ENCODE peak calls at places on chromosomes 13 and 19, in seven cellular contexts. S, K, B, G, F, I and Q are unnamed samples.
A peak's percentile ranks its signal among the peaks of the same experiment; 100 is the strongest.

GRCh38 chr13:33953781-33954180 is 135.8 kb downstream of the RFC3 start:
- DNase-seq in G (no peak), F (no peak), S (no peak), B (no peak), I (no peak), K (no peak), Q (peak; percentile 17)

GRCh38 chr13:44759723-44760360 is 183.7 kb upstream of the TSC22D1 start:
- DNase-seq in G (no peak), B (no peak), S (peak; percentile 70), I (no peak), F (peak; percentile 54), K (peak; percentile 50), Q (no peak)

GRCh38 chr19:6767357-6768235 is at the start of gene SH2D3A:
- DNase-seq in F (peak; percentile 96), B (no peak), S (peak; percentile 74), I (no peak), K (no peak), G (peak; percentile 78), Q (peak; percentile 49)

GRCh38 chr13:106033634-106034033 is 501.8 kb downstream of the EFNB2 start:
- DNase-seq in B (no peak), I (no peak), G (no peak), F (peak; percentile 23), S (no peak), K (peak; percentile 47), Q (peak; percentile 86)

GRCh38 chr13:27667946-27668345 is 46.3 kb downstream of the POLR1D start:
- DNase-seq in S (peak; percentile 52), B (no peak), I (no peak), G (no peak), F (no peak), K (no peak), Q (peak; percentile 21)

GRCh38 chr13:27035892-27036235 is 135.7 kb downstream of the USP12 start:
- DNase-seq in F (no peak), B (no peak), S (no peak), I (no peak), K (peak; percentile 54), G (no peak), Q (peak; percentile 24)

GRCh38 chr13:31786011-31786410 is 46.7 kb downstream of the RXFP2 start:
- DNase-seq in S (no peak), F (no peak), I (no peak), K (no peak), B (no peak), G (no peak), Q (no peak)

GRCh38 chr19:14768001-14768400 is 10.4 kb downstream of the ADGRE2 start:
- DNase-seq in G (no peak), K (no peak), S (no peak), B (no peak), I (no peak), F (no peak), Q (no peak)

GRCh38 chr13:88623150-88623549 is 952.0 kb downstream of the SLITRK5 start:
- DNase-seq in I (no peak), F (no peak), G (no peak), S (no peak), B (no peak), K (no peak), Q (no peak)

GRCh38 chr13:106372199-106373160 is 163.0 kb downstream of the EFNB2 start:
- DNase-seq in S (no peak), G (no peak), I (no peak), B (no peak), F (no peak), K (peak; percentile 80), Q (peak; percentile 48)

GRCh38 chr19:48290341-48290922 is 20.6 kb downstream of the ZNF114 start:
- DNase-seq in K (peak; percentile 81), G (no peak), S (no peak), F (peak; percentile 64), I (no peak), B (no peak), Q (peak; percentile 25)

DNA sequence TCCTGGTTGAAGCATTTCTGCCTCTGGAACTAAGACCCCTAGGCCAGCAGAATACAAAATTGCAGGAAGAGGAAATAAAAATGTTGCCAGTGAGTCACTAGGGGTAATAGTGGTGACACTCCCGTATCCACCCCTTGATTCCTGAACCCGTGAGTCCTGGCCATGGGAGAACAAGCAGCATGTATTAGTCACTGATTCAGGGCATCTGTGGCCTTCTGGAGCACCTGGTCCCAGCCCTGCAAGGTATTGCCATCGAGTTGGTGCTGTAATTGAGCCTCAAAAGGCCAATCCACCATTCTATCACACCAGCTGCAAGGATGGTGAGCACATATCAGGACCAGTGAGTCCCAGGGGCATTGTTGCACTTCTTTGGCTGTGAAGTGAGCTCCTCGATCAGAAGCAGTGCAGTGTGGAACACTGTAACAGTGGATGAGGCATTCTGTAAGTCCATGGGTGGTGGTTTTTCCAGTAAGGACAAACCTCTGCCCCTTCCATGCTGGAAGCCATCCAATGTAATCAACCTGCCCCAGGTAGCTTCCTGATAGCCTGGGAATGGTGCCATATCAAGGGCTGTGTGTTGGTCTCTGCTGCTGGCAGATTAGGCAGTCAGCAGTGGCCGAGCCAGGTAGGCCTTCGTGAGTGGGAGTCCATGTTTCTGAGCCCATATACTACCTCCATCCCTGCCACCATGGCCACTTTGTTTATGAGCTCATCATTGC is 39.6 kb downstream of the C1QTNF9 start:
- DNase-seq in B (no peak), G (no peak), K (no peak), I (no peak), S (no peak), F (peak; percentile 26), Q (no peak)
- H3K4me3 ChIP-seq in B (no peak overlapping the region), G (no peak overlapping the region), K (no peak overlapping the region), I (no peak overlapping the region), S (no peak overlapping the region), F (no peak overlapping the region), Q (no peak overlapping the region)

GRCh38 chr13:77810430-77810829 is 108.2 kb downstream of the EDNRB start:
- DNase-seq in F (no peak), B (no peak), I (no peak), S (no peak), K (peak; percentile 8), G (no peak), Q (peak; percentile 37)
- TF ChIP-seq CTCF in F (peak; percentile 27), B (no peak), I (no peak), S (peak; percentile 22), K (peak; percentile 35), G (no peak), Q (peak; percentile 22)

GRCh38 chr13:24688901-24689300 is 8.7 kb downstream of the ATP12A start:
- DNase-seq in K (no peak), S (peak; percentile 15), B (no peak), I (no peak), G (no peak), F (no peak), Q (no peak)

GRCh38 chr13:24685314-24685713 is 5.1 kb downstream of the ATP12A start:
- DNase-seq in S (no peak), B (no peak), I (no peak), K (no peak), G (no peak), F (no peak), Q (no peak)

GRCh38 chr13:24684600-24684998 is 4.4 kb downstream of the ATP12A start:
- DNase-seq in B (no peak), F (no peak), K (peak; percentile 40), I (no peak), G (no peak), S (no peak), Q (peak; percentile 7)

GRCh38 chr13:24691381-24691780 is 11.2 kb downstream of the ATP12A start:
- DNase-seq in G (no peak), I (no peak), B (no peak), S (peak; percentile 1), F (no peak), K (no peak), Q (no peak)

GRCh38 chr13:24688111-24688510 is 7.9 kb downstream of the ATP12A start:
- DNase-seq in G (no peak), F (no peak), B (no peak), I (no peak), K (no peak), S (peak; percentile 6), Q (no peak)
- H3K4me3 ChIP-seq in G (no peak overlapping the region), F (no peak overlapping the region), B (no peak overlapping the region), I (no peak overlapping the region), K (no peak overlapping the region), S (no peak overlapping the region), Q (no peak overlapping the region)

GRCh38 chr19:31232220-31232619 is 117.0 kb downstream of the TSHZ3 start:
- DNase-seq in I (no peak), K (peak; percentile 53), G (no peak), B (no peak), S (no peak), F (no peak), Q (no peak)
- TF ChIP-seq CTCF in I (no peak), K (no peak), G (no peak), B (no peak), S (no peak), F (peak; percentile 16), Q (no peak)

DNA sequence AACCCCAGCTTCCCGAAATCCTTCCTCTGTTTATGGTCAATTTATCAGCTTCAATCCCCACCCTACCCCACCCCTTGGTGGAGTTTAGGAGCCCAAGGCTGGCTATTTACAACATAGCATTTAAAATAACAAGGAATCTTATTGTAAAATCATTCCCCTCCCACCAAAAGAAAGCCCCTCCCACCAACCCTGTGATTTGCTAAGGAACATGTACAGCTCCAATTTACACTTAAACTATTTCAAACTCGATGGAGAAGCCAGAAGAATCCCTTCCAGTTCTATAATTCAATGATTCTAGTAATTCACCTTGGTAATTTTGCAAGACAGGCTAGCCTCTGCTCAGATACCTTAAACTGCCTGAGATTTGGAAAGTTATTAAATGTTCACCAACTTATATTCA is 3.0 kb downstream of the LATS2 start:
- DNase-seq in K (no peak), S (no peak), B (no peak), F (no peak), I (no peak), G (no peak), Q (peak; percentile 62)
- H3K4me3 ChIP-seq in K (no peak overlapping the region), S (no peak overlapping the region), B (no peak overlapping the region), F (no peak overlapping the region), I (peak overlapping the region; percentile 6), G (no peak overlapping the region), Q (no peak overlapping the region)

GRCh38 chr19:49469828-49470614 is 4.0 kb upstream of the FLT3LG start:
- DNase-seq in S (peak; percentile 66), G (no peak), B (no peak), K (no peak), I (no peak), F (no peak), Q (no peak)
- TF ChIP-seq CTCF in S (no peak), G (no peak), B (no peak), K (peak; percentile 17), I (no peak), F (no peak), Q (peak; percentile 12)

DNA sequence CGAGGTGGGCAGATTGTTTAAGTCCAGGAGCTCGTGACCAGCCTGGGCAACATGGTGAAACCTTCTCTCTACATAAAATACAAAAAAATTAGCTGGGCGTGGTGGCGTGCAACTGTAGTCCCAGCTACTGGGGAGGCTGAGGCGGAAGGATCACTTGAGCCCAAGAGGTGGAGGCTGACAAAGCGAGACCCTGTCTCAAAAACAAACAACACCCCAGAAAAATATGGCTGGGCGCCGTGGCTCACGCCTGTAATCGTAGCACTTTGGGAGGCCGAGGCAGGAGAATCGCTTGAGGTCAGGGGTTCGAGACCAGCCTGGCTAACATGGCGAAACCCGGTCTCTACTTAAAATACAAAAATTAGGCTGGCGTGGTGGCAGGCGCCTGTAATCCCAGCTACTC is 3.4 kb upstream of the HNRNPL start:
- DNase-seq in G (no peak), S (no peak), I (no peak), F (no peak), B (no peak), K (no peak), Q (no peak)
- H3K4me3 ChIP-seq in G (no peak overlapping the region), S (peak overlapping the region; percentile 92), I (peak overlapping the region; percentile 88), F (no peak overlapping the region), B (no peak overlapping the region), K (peak overlapping the region; percentile 76), Q (no peak overlapping the region)